ENCODE peak calls at places on chromosomes 16 and 17, in four cellular contexts. L is A549, W is HepG2, R is K562. K is an unnamed sample.

GRCh38 chr17:63382826-63383225 is 63.3 kb downstream of the CYB561 start:
- DNase-seq in W (no peak), R (no peak), L (no peak), K (no peak)

GRCh38 chr17:82788206-82789001 is 36.5 kb downstream of the TBCD start:
- DNase-seq in L (no peak), R (no peak), W (no peak), K (no peak)

GRCh38 chr17:29039764-29040598 is 3.0 kb upstream of the PIPOX start:
- DNase-seq in W (no peak), R (no peak), L (no peak), K (no peak)

GRCh38 chr16:73846292-73846849 is 450.2 kb upstream of the PSMD7 start:
- DNase-seq in W (no peak), R (no peak), L (no peak), K (no peak)

GRCh38 chr16:75351183-75351582 is 82.1 kb downstream of the CFDP1 start:
- DNase-seq in R (no peak), W (no peak), L (no peak), K (no peak)

GRCh38 chr16:3838600-3839401 is 41.7 kb downstream of the CREBBP start:
- DNase-seq in L (no peak), W (no peak), R (no peak), K (no peak)

GRCh38 chr17:82091264-82092066 is 6.6 kb downstream of the FASN start:
- DNase-seq in R (no peak), W (no peak), L (no peak), K (no peak)

GRCh38 chr17:70137451-70138230 is 31.7 kb upstream of the KCNJ2 start:
- DNase-seq in R (no peak), W (no peak), L (peak), K (peak)

GRCh38 chr17:30309591-30309990 is 17.8 kb upstream of the BLMH start:
- DNase-seq in R (no peak), L (no peak), W (no peak), K (no peak)

GRCh38 chr17:68441064-68441770 is 16.1 kb downstream of the WIPI1 start:
- DNase-seq in W (no peak), R (peak), L (no peak), K (no peak)

GRCh38 chr17:17737938-17738894 is 57.0 kb downstream of the RAI1 start:
- DNase-seq in L (peak), R (no peak), W (no peak), K (no peak)

GRCh38 chr16:84547539-84548058 is 43.1 kb upstream of the MEAK7 start:
- DNase-seq in W (peak), R (no peak), L (no peak), K (no peak)

GRCh38 chr17:81409190-81409935 is 14.1 kb downstream of the BAHCC1 start:
- DNase-seq in R (peak), W (no peak), L (peak), K (no peak)

GRCh38 chr16:53849585-53849984 is 145.6 kb downstream of the FTO start:
- DNase-seq in R (no peak), L (no peak), W (no peak), K (no peak)

GRCh38 chr17:17818088-17818526 is 18.7 kb downstream of the SREBF1 start:
- DNase-seq in L (peak), R (peak), W (no peak), K (no peak)

GRCh38 chr16:734208-734980 is 6.4 kb downstream of the CIAO3 start:
- DNase-seq in R (no peak), W (no peak), L (no peak), K (no peak)

GRCh38 chr17:42578282-42578869 is 847 bp upstream of the PSMC3IP start:
- DNase-seq in L (peak), R (peak), W (peak), K (peak)

GRCh38 chr17:3894927-3895343 is 2.1 kb upstream of the CAMKK1 start:
- DNase-seq in L (peak), R (no peak), W (no peak), K (no peak)

GRCh38 chr16:24747425-24747824 is 18.0 kb downstream of the TNRC6A start:
- DNase-seq in R (no peak), W (no peak), L (no peak), K (no peak)

GRCh38 chr17:74043976-74044375 is 159.5 kb upstream of the RPL38 start:
- DNase-seq in W (no peak), L (no peak), R (no peak), K (no peak)

GRCh38 chr16:69921125-69921524 is 30.0 kb upstream of the CLEC18A start:
- DNase-seq in R (no peak), L (no peak), W (no peak), K (no peak)

GRCh38 chr17:29376667-29377268 is 13.4 kb upstream of the TAOK1 start:
- DNase-seq in L (peak), W (no peak), R (no peak), K (no peak)

GRCh38 chr16:3358884-3359283 is 3.2 kb downstream of the OR2C1 start:
- DNase-seq in W (no peak), L (no peak), R (no peak), K (no peak)

GRCh38 chr17:55420067-55420775 is 1.4 kb downstream of the MMD start:
- DNase-seq in R (no peak), W (no peak), L (no peak), K (no peak)

GRCh38 chr17:46793541-46793940 is 25.0 kb downstream of the WNT3 start:
- DNase-seq in L (no peak), R (no peak), W (no peak), K (no peak)

GRCh38 chr17:7885357-7886226 is 3.0 kb upstream of the CHD3 start:
- DNase-seq in W (no peak), L (peak), R (peak), K (no peak)

GRCh38 chr16:30121741-30122620 is 1.0 kb downstream of the MAPK3 start:
- DNase-seq in L (no peak), W (no peak), R (no peak), K (no peak)

GRCh38 chr17:34620458-34620857 is 41.1 kb downstream of the TMEM132E start:
- DNase-seq in W (no peak), R (no peak), L (no peak), K (no peak)

GRCh38 chr17:47704781-47705180 is 10.8 kb downstream of the TBKBP1 start:
- DNase-seq in W (no peak), R (no peak), L (no peak), K (no peak)

GRCh38 chr17:2724783-2725164 is 13.2 kb upstream of the CLUH start:
- DNase-seq in R (no peak), W (no peak), L (peak), K (no peak)

GRCh38 chr17:51703364-51704341 is 443.3 kb downstream of the UTP18 start:
- DNase-seq in W (no peak), R (no peak), L (no peak), K (no peak)

GRCh38 chr17:73646409-73647305 is 2.4 kb upstream of the SDK2 start:
- DNase-seq in L (peak), W (peak), R (no peak), K (no peak)

GRCh38 chr17:60060474-60060873 is 18.2 kb downstream of the HEATR6 start:
- DNase-seq in L (no peak), R (no peak), W (no peak), K (no peak)

GRCh38 chr17:63446218-63446980 is at the start of gene CYB561:
- DNase-seq in L (peak), R (peak), W (no peak), K (no peak)

GRCh38 chr16:6153901-6154300 is 1056.3 kb upstream of the EEF2KMT start:
- DNase-seq in L (no peak), W (no peak), R (no peak), K (no peak)

GRCh38 chr17:32523017-32523680 is 36.4 kb downstream of the CDK5R1 start:
- DNase-seq in R (no peak), W (no peak), L (no peak), K (peak)

GRCh38 chr16:83899272-83899897 is 470 bp downstream of the MLYCD start:
- DNase-seq in L (peak), R (peak), W (no peak), K (no peak)

GRCh38 chr17:65557349-65558310 is 3.8 kb downstream of the AXIN2 start:
- DNase-seq in W (peak), L (peak), R (no peak), K (no peak)

GRCh38 chr17:29880031-29880430 is 50.0 kb downstream of the SSH2 start:
- DNase-seq in R (no peak), L (no peak), W (no peak), K (no peak)

GRCh38 chr17:63928966-63929695 is 3.0 kb downstream of the CD79B start:
- DNase-seq in R (no peak), L (no peak), W (no peak), K (no peak)

DNA sequence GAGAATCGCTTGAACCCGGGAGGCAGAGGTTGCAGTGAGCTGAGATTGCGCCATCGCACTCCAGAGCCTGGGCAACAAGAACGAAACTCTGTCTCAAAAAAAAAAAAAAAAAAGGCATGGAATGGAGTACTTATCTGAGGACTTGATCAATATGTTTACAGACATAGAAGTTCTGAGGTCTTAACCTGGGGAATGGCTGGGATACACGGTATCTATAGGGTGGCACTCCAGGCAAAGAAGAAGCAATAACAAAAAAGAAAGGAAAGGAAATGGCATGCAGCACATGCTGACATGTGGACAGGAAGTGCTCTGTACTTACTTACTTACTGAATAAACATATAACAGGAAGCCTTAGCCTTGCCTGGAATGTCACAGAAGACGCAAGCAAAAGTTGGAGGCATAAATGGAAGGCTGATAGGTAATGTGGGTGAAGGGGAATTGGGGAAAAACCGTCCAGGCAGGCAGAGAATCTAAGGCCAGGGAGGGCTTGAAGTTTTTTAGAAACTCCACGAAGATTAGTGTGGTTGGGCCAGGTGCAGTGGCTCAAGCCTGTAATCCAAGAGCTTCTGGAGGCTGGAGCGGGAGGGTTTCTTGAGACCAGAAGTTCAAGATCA is 10.1 kb upstream of the SPOP start:
- DNase-seq in R (no peak), L (no peak), W (peak), K (no peak)
- TF ChIP-seq CHD4 in R (no peak), L (no peak), W (no peak), K (no peak)

GRCh38 chr16:27289669-27290068 is 21.1 kb upstream of the NSMCE1 start:
- DNase-seq in L (no peak), R (no peak), W (no peak), K (no peak)

GRCh38 chr16:27293343-27293742 is 20.4 kb upstream of the IL4R start:
- DNase-seq in L (no peak), R (no peak), W (no peak), K (no peak)

GRCh38 chr16:27291106-27291505 is 22.5 kb upstream of the NSMCE1 start:
- DNase-seq in R (no peak), W (no peak), L (no peak), K (no peak)

GRCh38 chr16:27290582-27290981 is 22.0 kb upstream of the NSMCE1 start:
- DNase-seq in L (no peak), W (no peak), R (no peak), K (no peak)

DNA sequence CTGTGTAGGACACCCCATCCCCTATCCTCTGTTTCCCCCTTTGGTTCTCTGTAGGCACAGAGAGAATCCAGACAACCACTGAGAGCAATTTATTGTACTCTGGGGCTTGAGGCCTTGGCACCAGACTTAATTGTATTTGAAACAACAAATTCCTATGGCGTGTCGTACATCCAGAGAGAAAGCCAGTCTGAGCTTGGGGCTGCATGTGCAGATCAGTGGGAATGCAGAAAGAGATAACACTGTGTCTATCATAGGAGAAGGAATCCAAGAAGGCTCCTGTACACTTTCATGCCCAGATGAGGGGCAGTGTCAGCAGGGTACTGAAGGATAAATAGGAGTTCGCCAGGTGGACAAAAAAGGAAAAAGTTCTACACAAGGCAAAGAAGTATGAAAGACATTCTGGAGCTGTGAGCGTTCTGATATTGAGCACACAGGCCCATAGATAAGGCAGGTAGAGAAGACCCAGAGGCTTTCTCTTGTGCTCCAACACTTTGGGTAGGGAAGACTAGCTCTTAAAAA is 22.0 kb upstream of the IL4R start:
- DNase-seq in R (no peak), L (no peak), W (no peak), K (no peak)
- TF ChIP-seq JUNB in R (no peak), L (no peak), W (no peak), K (no peak)

DNA sequence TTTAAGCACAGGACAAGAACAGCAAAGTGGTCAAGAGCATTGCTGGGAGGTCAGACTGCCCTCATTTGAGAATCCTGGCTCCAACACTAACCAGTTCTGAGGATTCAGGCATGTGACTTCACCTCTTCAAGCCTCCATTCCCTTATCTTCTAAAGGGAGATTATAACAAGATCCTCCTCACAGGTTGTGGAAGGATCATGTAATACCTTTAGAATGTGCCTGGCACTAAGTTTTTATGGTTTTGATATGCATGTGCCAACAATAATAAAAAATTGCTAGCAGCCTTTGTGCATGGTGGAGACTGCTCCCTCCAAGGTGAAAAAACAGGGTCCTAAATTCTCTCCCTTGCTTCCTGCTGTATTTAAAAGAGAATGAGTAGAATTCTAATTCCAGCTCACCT is 36.0 kb upstream of the ADAMTS18 start:
- DNase-seq in R (no peak), L (no peak), W (no peak), K (no peak)
- TF ChIP-seq CHD4 in R (no peak), L (no peak), W (no peak), K (no peak)

GRCh38 chr16:23505180-23505665 is 5.1 kb downstream of the GGA2 start:
- DNase-seq in W (no peak), R (no peak), L (no peak), K (no peak)
- TF ChIP-seq JUNB in W (no peak), R (no peak), L (no peak), K (no peak)

GRCh38 chr16:82043680-82044584 is 8.9 kb downstream of the HSD17B2 start:
- DNase-seq in R (no peak), W (no peak), L (no peak), K (no peak)
- TF ChIP-seq CHD4 in R (no peak), W (no peak), L (no peak), K (no peak)

GRCh38 chr17:78438694-78439325 is 60.4 kb downstream of the PGS1 start:
- DNase-seq in R (no peak), W (no peak), L (no peak), K (no peak)
- TF ChIP-seq JUNB in R (no peak), W (no peak), L (no peak), K (no peak)

GRCh38 chr17:38982858-38983746 is 15.9 kb upstream of the FBXO47 start:
- DNase-seq in W (peak), R (peak), L (peak), K (peak)
- TF ChIP-seq CHD4 in W (no peak), R (no peak), L (no peak), K (no peak)

DNA sequence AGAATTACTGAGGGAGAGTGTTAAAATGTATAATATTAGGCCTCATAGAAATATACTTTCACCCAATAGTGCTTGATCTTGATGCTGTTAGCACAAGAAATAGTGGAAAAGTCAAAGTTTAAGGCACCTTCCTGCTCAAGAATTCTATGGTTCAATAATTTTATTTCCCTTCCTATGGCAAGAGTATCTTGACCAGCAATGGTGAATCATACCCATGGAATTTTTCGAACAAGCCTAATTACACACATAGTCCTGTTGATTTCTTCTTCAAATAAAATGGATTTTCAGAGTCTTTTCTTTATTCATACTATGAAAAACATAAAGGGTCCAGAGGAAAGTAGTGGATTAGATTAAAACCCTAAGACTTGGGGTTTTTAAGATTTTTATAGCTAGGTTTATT is 810.6 kb downstream of the CDH11 start:
- DNase-seq in W (no peak), R (no peak), L (no peak), K (no peak)
- TF ChIP-seq JUNB in W (no peak), R (no peak), L (no peak), K (no peak)

DNA sequence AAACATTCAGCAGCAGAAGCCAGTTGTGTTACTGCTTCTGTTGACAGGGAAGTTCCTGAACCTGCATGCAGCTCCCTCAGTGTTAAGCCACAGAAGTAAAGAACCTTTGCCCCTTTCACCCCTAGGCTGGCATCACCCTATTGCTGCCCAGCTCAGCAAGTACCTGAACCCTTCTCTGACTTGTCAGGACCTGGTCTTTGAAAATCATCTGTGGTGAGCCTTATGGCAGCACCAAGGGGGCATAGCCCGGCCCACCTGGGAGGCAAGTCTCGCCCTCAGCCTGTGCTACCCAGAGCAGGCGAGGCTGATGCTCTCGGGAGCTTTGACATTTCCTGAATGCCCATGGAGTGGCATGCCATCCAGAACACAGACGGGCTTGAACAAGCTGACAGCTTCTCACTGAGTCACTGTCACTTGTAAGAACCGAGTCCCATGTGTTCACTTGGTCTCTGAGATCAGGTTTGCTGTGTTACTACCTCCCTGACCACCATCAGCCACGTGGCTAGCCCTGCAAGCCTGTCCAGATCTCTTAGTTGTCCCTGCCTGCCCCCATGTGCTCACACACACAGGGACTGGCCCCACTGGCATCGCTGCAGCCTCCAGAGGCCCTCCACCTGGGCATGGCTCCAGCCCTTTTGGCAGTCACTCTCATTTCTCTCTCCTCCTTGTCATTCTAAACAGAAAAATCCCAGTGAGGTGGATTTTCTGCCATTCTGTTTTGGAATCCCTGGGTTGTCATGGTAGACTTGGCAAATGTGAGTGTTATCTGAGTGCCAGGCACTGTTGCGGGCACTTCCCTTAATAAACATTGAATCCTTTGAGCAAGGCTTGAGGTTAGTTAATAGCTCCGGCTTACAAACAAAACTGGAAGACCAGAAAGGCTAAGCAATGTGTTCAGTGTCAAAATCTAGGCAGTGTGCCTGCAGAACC is 2.9 kb upstream of the CARMIL2 start:
- DNase-seq in R (no peak), L (no peak), W (no peak), K (no peak)
- TF ChIP-seq CHD4 in R (no peak), L (no peak), W (no peak), K (no peak)